ENCODE peak calls at places on chromosomes 6 and 20, in eight cellular contexts. A is ELF-1; C is lung; W is stimulated activated CD8-positive, alpha-beta memory T cell treated with anti-CD3 and anti-CD28 coated beads, Interleukin-4, amount 100 ng/mL, for 24 hours; S is fibroblast of the aortic adventitia; K is kidney epithelial cell; H is CD4-positive, alpha-beta T cell; V is activated naive CD4-positive, alpha-beta T cell treated with Interleukin-2 at 50 U/mL for 16 hours. F is an unnamed sample.

GRCh38 chr6:7901056-7901455 is 9.5 kb downstream of the TXNDC5 start:
- DNase-seq in V (no peak), W (no peak), K (no peak), H (no peak), S (no peak), A (no peak), C (no peak), F (no peak)

GRCh38 chr6:40436685-40437604 is 150.2 kb downstream of the LRFN2 start:
- DNase-seq in W (no peak), H (no peak), K (no peak), V (no peak), C (no peak), S (peak), A (no peak), F (no peak)

GRCh38 chr6:113824411-113824810 is 32.7 kb upstream of the MARCKS start:
- DNase-seq in A (no peak), W (no peak), H (no peak), K (no peak), V (no peak), S (no peak), C (no peak), F (no peak)

GRCh38 chr6:166604911-166605310 is 18.4 kb upstream of the RAMACL start:
- DNase-seq in C (no peak), W (no peak), H (no peak), K (no peak), V (no peak), A (no peak), S (no peak), F (no peak)

GRCh38 chr6:56821005-56821432 is 133.9 kb upstream of the BEND6 start:
- DNase-seq in A (no peak), V (no peak), K (no peak), C (no peak), H (no peak), S (no peak), W (no peak), F (no peak)

GRCh38 chr6:160974304-160974771 is 17.2 kb upstream of the MAP3K4 start:
- DNase-seq in K (peak), W (no peak), S (peak), V (no peak), A (no peak), H (no peak), C (no peak), F (no peak)

GRCh38 chr6:164554700-164555479 is 754.5 kb downstream of the C6orf118 start:
- DNase-seq in A (no peak), W (no peak), K (no peak), H (no peak), C (no peak), S (no peak), V (no peak), F (no peak)

GRCh38 chr6:65448806-65449397 is 258.1 kb downstream of the EYS start:
- DNase-seq in S (no peak), H (no peak), A (no peak), C (no peak), K (no peak), W (no peak), V (no peak), F (no peak)

GRCh38 chr6:52361347-52361944 is 505 bp upstream of the PAQR8 start:
- DNase-seq in K (no peak), A (peak), W (peak), S (peak), V (peak), C (no peak), H (peak), F (no peak)

GRCh38 chr6:17589402-17590116 is 10.5 kb upstream of the FAM8A1 start:
- DNase-seq in A (peak), W (no peak), K (peak), H (no peak), V (no peak), C (peak), S (peak), F (no peak)

GRCh38 chr6:130069471-130069870 is 51.1 kb downstream of the L3MBTL3 start:
- DNase-seq in K (no peak), H (no peak), W (no peak), A (no peak), C (no peak), S (no peak), V (no peak), F (no peak)

GRCh38 chr20:62119591-62120364 is 2.5 kb upstream of the LSM14B start:
- DNase-seq in H (no peak), K (no peak), V (no peak), A (no peak), C (peak), S (no peak), W (no peak), F (peak)

GRCh38 chr6:101832371-101832770 is 438.9 kb downstream of the GRIK2 start:
- DNase-seq in K (no peak), C (no peak), S (no peak), A (no peak), H (no peak), V (no peak), W (no peak), F (no peak)

GRCh38 chr6:153301602-153302001 is 170.5 kb upstream of the RGS17 start:
- DNase-seq in C (no peak), A (no peak), W (no peak), H (no peak), V (no peak), S (no peak), K (no peak), F (no peak)

GRCh38 chr6:18211338-18211737 is 53.0 kb downstream of the DEK start:
- DNase-seq in V (peak), A (no peak), S (no peak), W (no peak), C (no peak), H (no peak), K (no peak), F (no peak)

GRCh38 chr6:35082733-35083403 is 58.3 kb downstream of the TCP11 start:
- DNase-seq in H (no peak), S (no peak), W (no peak), K (no peak), C (no peak), V (no peak), A (no peak), F (no peak)

GRCh38 chr6:7137335-7138106 is 29.8 kb downstream of the RREB1 start:
- DNase-seq in H (peak), S (peak), A (peak), W (peak), K (no peak), C (no peak), V (peak), F (peak)

GRCh38 chr6:41689171-41690008 is 46.0 kb downstream of the TFEB start:
- DNase-seq in V (no peak), C (no peak), S (peak), H (no peak), W (no peak), K (no peak), A (no peak), F (no peak)

GRCh38 chr20:60053813-60054190 is 95.6 kb downstream of the CDH26 start:
- DNase-seq in C (no peak), S (no peak), W (no peak), K (no peak), H (no peak), V (no peak), A (no peak), F (no peak)

GRCh38 chr6:109834131-109834530 is 143.0 kb downstream of the FIG4 start:
- DNase-seq in S (peak), C (no peak), H (no peak), A (no peak), W (no peak), K (no peak), V (no peak), F (no peak)

F was measured in CD4-positive, alpha-beta memory T cell.